ENCODE peak calls at places on chromosome 11, in seven cellular contexts. One of them, this sample, is unnamed.

GRCh38 chr11:118010738-118011461 is 24.7 kb downstream of the IL10RA start:
- DNase-seq in ovary: no peak
- DNase-seq in A549: no peak
- DNase-seq in HCT116: no peak
- DNase-seq in body of pancreas: no peak
- DNase-seq in sigmoid colon: peak
- DNase-seq in breast epithelium: no peak
- DNase-seq in this sample: no peak

GRCh38 chr11:61091373-61092279 is 10.7 kb upstream of the CD5 start:
- DNase-seq in ovary: no peak
- DNase-seq in A549: no peak
- DNase-seq in HCT116: no peak
- DNase-seq in body of pancreas: no peak
- DNase-seq in sigmoid colon: no peak
- DNase-seq in breast epithelium: no peak
- DNase-seq in this sample: no peak

GRCh38 chr11:70220136-70220535 is 17.0 kb downstream of the FADD start:
- DNase-seq in ovary: no peak
- DNase-seq in A549: no peak
- DNase-seq in HCT116: no peak
- DNase-seq in body of pancreas: no peak
- DNase-seq in sigmoid colon: no peak
- DNase-seq in breast epithelium: no peak
- DNase-seq in this sample: no peak

GRCh38 chr11:93031386-93031785 is 61.9 kb downstream of the MTNR1B start:
- DNase-seq in ovary: no peak
- DNase-seq in A549: no peak
- DNase-seq in HCT116: no peak
- DNase-seq in body of pancreas: no peak
- DNase-seq in sigmoid colon: no peak
- DNase-seq in breast epithelium: no peak
- DNase-seq in this sample: no peak

GRCh38 chr11:35786918-35787557 is 124.5 kb downstream of the TRIM44 start:
- DNase-seq in ovary: no peak
- DNase-seq in A549: no peak
- DNase-seq in HCT116: no peak
- DNase-seq in body of pancreas: no peak
- DNase-seq in sigmoid colon: no peak
- DNase-seq in breast epithelium: no peak
- DNase-seq in this sample: no peak

GRCh38 chr11:128195057-128195751 is 392.2 kb downstream of the ETS1 start:
- DNase-seq in ovary: no peak
- DNase-seq in A549: no peak
- DNase-seq in HCT116: no peak
- DNase-seq in body of pancreas: no peak
- DNase-seq in sigmoid colon: no peak
- DNase-seq in breast epithelium: no peak
- DNase-seq in this sample: no peak

GRCh38 chr11:68481579-68482240 is 21.2 kb downstream of the PPP6R3 start:
- DNase-seq in ovary: no peak
- DNase-seq in A549: no peak
- DNase-seq in HCT116: no peak
- DNase-seq in body of pancreas: no peak
- DNase-seq in sigmoid colon: no peak
- DNase-seq in breast epithelium: no peak
- DNase-seq in this sample: no peak

GRCh38 chr11:31557991-31558390 is 48.4 kb downstream of the ELP4 start:
- DNase-seq in ovary: no peak
- DNase-seq in A549: no peak
- DNase-seq in HCT116: no peak
- DNase-seq in body of pancreas: no peak
- DNase-seq in sigmoid colon: no peak
- DNase-seq in breast epithelium: no peak
- DNase-seq in this sample: no peak

GRCh38 chr11:44978961-44979331 is 28.3 kb upstream of the TP53I11 start:
- DNase-seq in ovary: no peak
- DNase-seq in A549: peak
- DNase-seq in HCT116: no peak
- DNase-seq in body of pancreas: peak
- DNase-seq in sigmoid colon: no peak
- DNase-seq in breast epithelium: peak
- DNase-seq in this sample: no peak

GRCh38 chr11:35847473-35847872 is 96.4 kb upstream of the LDLRAD3 start:
- DNase-seq in ovary: no peak
- DNase-seq in A549: no peak
- DNase-seq in HCT116: no peak
- DNase-seq in body of pancreas: no peak
- DNase-seq in sigmoid colon: no peak
- DNase-seq in breast epithelium: no peak
- DNase-seq in this sample: no peak

GRCh38 chr11:78835646-78836045 is 261.0 kb upstream of the NARS2 start:
- DNase-seq in ovary: no peak
- DNase-seq in A549: no peak
- DNase-seq in HCT116: no peak
- DNase-seq in body of pancreas: no peak
- DNase-seq in sigmoid colon: no peak
- DNase-seq in breast epithelium: no peak
- DNase-seq in this sample: no peak

GRCh38 chr11:88569342-88569741 is 231.8 kb upstream of the CTSC start:
- DNase-seq in ovary: no peak
- DNase-seq in A549: no peak
- DNase-seq in HCT116: no peak
- DNase-seq in body of pancreas: no peak
- DNase-seq in sigmoid colon: no peak
- DNase-seq in breast epithelium: no peak
- DNase-seq in this sample: no peak

GRCh38 chr11:58286249-58286648 is 18.2 kb upstream of the OR10W1 start:
- DNase-seq in ovary: no peak
- DNase-seq in A549: peak
- DNase-seq in HCT116: peak
- DNase-seq in body of pancreas: no peak
- DNase-seq in sigmoid colon: no peak
- DNase-seq in breast epithelium: no peak
- DNase-seq in this sample: peak

GRCh38 chr11:64037027-64037633 is 1.4 kb downstream of the FLRT1 start:
- DNase-seq in ovary: no peak
- DNase-seq in A549: no peak
- DNase-seq in HCT116: no peak
- DNase-seq in body of pancreas: no peak
- DNase-seq in sigmoid colon: no peak
- DNase-seq in breast epithelium: no peak
- DNase-seq in this sample: no peak

GRCh38 chr11:124832571-124832970 is 32.4 kb upstream of the MSANTD2 start:
- DNase-seq in ovary: no peak
- DNase-seq in A549: no peak
- DNase-seq in HCT116: no peak
- DNase-seq in body of pancreas: no peak
- DNase-seq in sigmoid colon: no peak
- DNase-seq in breast epithelium: no peak
- DNase-seq in this sample: no peak

GRCh38 chr11:69969890-69970784 is 108.0 kb upstream of the ANO1 start:
- DNase-seq in ovary: no peak
- DNase-seq in A549: no peak
- DNase-seq in HCT116: no peak
- DNase-seq in body of pancreas: no peak
- DNase-seq in sigmoid colon: no peak
- DNase-seq in breast epithelium: no peak
- DNase-seq in this sample: no peak

GRCh38 chr11:127574528-127574927 is 574.0 kb upstream of the KIRREL3 start:
- DNase-seq in ovary: no peak
- DNase-seq in A549: no peak
- DNase-seq in HCT116: no peak
- DNase-seq in body of pancreas: no peak
- DNase-seq in sigmoid colon: no peak
- DNase-seq in breast epithelium: no peak
- DNase-seq in this sample: no peak

GRCh38 chr11:77201370-77201769 is 73.3 kb downstream of the MYO7A start:
- DNase-seq in ovary: no peak
- DNase-seq in A549: no peak
- DNase-seq in HCT116: no peak
- DNase-seq in body of pancreas: no peak
- DNase-seq in sigmoid colon: peak
- DNase-seq in breast epithelium: peak
- DNase-seq in this sample: no peak

GRCh38 chr11:72684236-72684912 is 10.2 kb upstream of the PDE2A start:
- DNase-seq in ovary: peak
- DNase-seq in A549: peak
- DNase-seq in HCT116: peak
- DNase-seq in body of pancreas: peak
- DNase-seq in sigmoid colon: peak
- DNase-seq in breast epithelium: peak
- DNase-seq in this sample: peak

GRCh38 chr11:68840661-68841653 is 759 bp downstream of the CPT1A start:
- DNase-seq in ovary: peak
- DNase-seq in A549: no peak
- DNase-seq in HCT116: no peak
- DNase-seq in body of pancreas: peak
- DNase-seq in sigmoid colon: peak
- DNase-seq in breast epithelium: no peak
- DNase-seq in this sample: peak

GRCh38 chr11:98194611-98195010 is 826.1 kb upstream of the CNTN5 start:
- DNase-seq in ovary: no peak
- DNase-seq in A549: no peak
- DNase-seq in HCT116: no peak
- DNase-seq in body of pancreas: no peak
- DNase-seq in sigmoid colon: no peak
- DNase-seq in breast epithelium: no peak
- DNase-seq in this sample: no peak

GRCh38 chr11:14059491-14059890 is 97.0 kb downstream of the SPON1 start:
- DNase-seq in ovary: no peak
- DNase-seq in A549: no peak
- DNase-seq in HCT116: no peak
- DNase-seq in body of pancreas: no peak
- DNase-seq in sigmoid colon: no peak
- DNase-seq in breast epithelium: no peak
- DNase-seq in this sample: no peak

GRCh38 chr11:88175004-88175706 is at the start of gene RAB38:
- DNase-seq in ovary: peak
- DNase-seq in A549: no peak
- DNase-seq in HCT116: peak
- DNase-seq in body of pancreas: peak
- DNase-seq in sigmoid colon: peak
- DNase-seq in breast epithelium: peak
- DNase-seq in this sample: no peak

GRCh38 chr11:2770556-2771301 is 70.9 kb upstream of the KCNQ1OT1 start:
- DNase-seq in ovary: peak
- DNase-seq in A549: no peak
- DNase-seq in HCT116: no peak
- DNase-seq in body of pancreas: peak
- DNase-seq in sigmoid colon: peak
- DNase-seq in breast epithelium: peak
- DNase-seq in this sample: no peak

GRCh38 chr11:34342008-34342533 is 15.7 kb downstream of the ABTB2 start:
- DNase-seq in ovary: peak
- DNase-seq in A549: no peak
- DNase-seq in HCT116: no peak
- DNase-seq in body of pancreas: no peak
- DNase-seq in sigmoid colon: peak
- DNase-seq in breast epithelium: no peak
- DNase-seq in this sample: no peak

GRCh38 chr11:38345286-38345685 is 1747.2 kb upstream of the RAG2 start:
- DNase-seq in ovary: no peak
- DNase-seq in A549: no peak
- DNase-seq in HCT116: no peak
- DNase-seq in body of pancreas: no peak
- DNase-seq in sigmoid colon: no peak
- DNase-seq in breast epithelium: no peak
- DNase-seq in this sample: no peak

GRCh38 chr11:102317099-102317767 is at the start of gene BIRC3:
- DNase-seq in ovary: peak
- DNase-seq in A549: peak
- DNase-seq in HCT116: peak
- DNase-seq in body of pancreas: peak
- DNase-seq in sigmoid colon: peak
- DNase-seq in breast epithelium: peak
- DNase-seq in this sample: peak
- TF ChIP-seq POLR2A in ovary: no peak
- TF ChIP-seq POLR2A in A549: peak
- TF ChIP-seq POLR2A in HCT116: no peak
- TF ChIP-seq POLR2A in body of pancreas: peak
- TF ChIP-seq POLR2A in sigmoid colon: peak
- TF ChIP-seq POLR2A in breast epithelium: no peak
- TF ChIP-seq POLR2A in this sample: no peak

DNA sequence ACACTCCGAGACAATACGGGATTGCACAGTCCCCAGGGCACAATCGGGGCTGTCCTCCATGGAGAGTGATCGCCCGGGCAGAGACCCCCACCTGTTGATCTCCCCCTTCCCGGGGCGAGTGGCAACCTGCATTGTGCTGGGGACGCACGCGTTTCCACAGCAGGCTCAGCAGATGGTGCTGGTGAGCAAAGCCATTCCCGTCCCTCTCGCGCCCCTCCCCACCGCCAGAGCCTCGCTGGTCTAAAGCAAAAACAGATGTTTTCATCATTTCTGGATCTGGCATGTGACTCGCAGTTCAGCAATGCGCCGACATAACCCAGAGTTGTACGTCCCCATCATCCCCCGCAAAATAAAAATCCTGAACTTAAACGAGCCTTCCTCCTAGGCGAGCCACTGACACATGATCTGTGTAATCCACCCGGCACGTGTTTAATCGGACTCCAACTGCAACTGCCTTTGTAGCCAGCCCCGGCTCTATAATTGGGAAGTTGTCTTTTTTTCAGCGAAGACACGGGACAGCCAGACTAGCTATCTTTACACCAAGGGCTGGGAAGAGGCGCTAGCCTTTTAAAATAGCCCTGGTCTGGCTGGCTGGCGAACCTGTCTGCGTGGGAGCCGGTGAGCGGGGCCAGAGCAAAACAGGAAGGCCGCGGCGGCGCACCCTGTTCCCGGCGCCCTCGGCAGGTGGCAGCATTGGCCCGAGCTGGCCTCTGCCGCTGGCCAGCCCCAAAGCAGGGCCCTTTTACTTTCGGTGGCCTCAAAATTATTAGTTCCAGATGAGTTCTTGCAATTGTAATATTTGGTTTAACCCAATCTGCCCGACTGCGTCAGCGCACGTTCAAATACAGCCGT is 202.9 kb upstream of the SORL1-AS1 start:
- DNase-seq in ovary: peak
- DNase-seq in A549: peak
- DNase-seq in HCT116: peak
- DNase-seq in body of pancreas: peak
- DNase-seq in sigmoid colon: peak
- DNase-seq in breast epithelium: peak
- DNase-seq in this sample: peak
- TF ChIP-seq POLR2A in ovary: peak
- TF ChIP-seq POLR2A in A549: no peak
- TF ChIP-seq POLR2A in HCT116: no peak
- TF ChIP-seq POLR2A in body of pancreas: no peak
- TF ChIP-seq POLR2A in sigmoid colon: no peak
- TF ChIP-seq POLR2A in breast epithelium: no peak
- TF ChIP-seq POLR2A in this sample: no peak

GRCh38 chr11:62647609-62648005 is 1.2 kb upstream of the GANAB start:
- DNase-seq in ovary: no peak
- DNase-seq in A549: no peak
- DNase-seq in HCT116: no peak
- DNase-seq in body of pancreas: no peak
- DNase-seq in sigmoid colon: no peak
- DNase-seq in breast epithelium: no peak
- DNase-seq in this sample: no peak
- TF ChIP-seq POLR2A in ovary: no peak
- TF ChIP-seq POLR2A in A549: no peak
- TF ChIP-seq POLR2A in HCT116: no peak
- TF ChIP-seq POLR2A in body of pancreas: no peak
- TF ChIP-seq POLR2A in sigmoid colon: no peak
- TF ChIP-seq POLR2A in breast epithelium: no peak
- TF ChIP-seq POLR2A in this sample: no peak

GRCh38 chr11:65314501-65315203 is at the start of gene CDC42EP2:
- DNase-seq in ovary: peak
- DNase-seq in A549: peak
- DNase-seq in HCT116: peak
- DNase-seq in body of pancreas: peak
- DNase-seq in sigmoid colon: peak
- DNase-seq in breast epithelium: peak
- DNase-seq in this sample: peak
- TF ChIP-seq POLR2A in ovary: peak
- TF ChIP-seq POLR2A in A549: peak
- TF ChIP-seq POLR2A in HCT116: peak
- TF ChIP-seq POLR2A in body of pancreas: peak
- TF ChIP-seq POLR2A in sigmoid colon: peak
- TF ChIP-seq POLR2A in breast epithelium: no peak
- TF ChIP-seq POLR2A in this sample: peak

This sample was measured in H54.